ENCODE peak calls at places on chromosomes 11 and 22, in four cellular contexts. One of them, this sample, is unnamed.

GRCh38 chr11:35105319-35106063 is 33.5 kb upstream of the CD44 start:
- DNase-seq in K562: no peak
- DNase-seq in HepG2: no peak
- DNase-seq in A549: no peak
- DNase-seq in this sample: no peak

GRCh38 chr22:20137671-20138416 is 6.2 kb downstream of the ZDHHC8 start:
- DNase-seq in HepG2: no peak
- DNase-seq in K562: peak
- DNase-seq in A549: no peak
- DNase-seq in this sample: no peak

GRCh38 chr11:16986434-16987204 is 27.6 kb downstream of the PLEKHA7 start:
- DNase-seq in A549: no peak
- DNase-seq in HepG2: no peak
- DNase-seq in K562: peak
- DNase-seq in this sample: peak

GRCh38 chr11:93767018-93767417 is 17.1 kb upstream of the MED17 start:
- DNase-seq in HepG2: no peak
- DNase-seq in A549: no peak
- DNase-seq in K562: no peak
- DNase-seq in this sample: no peak

GRCh38 chr11:45676522-45677095 is 11.2 kb upstream of the CHST1 start:
- DNase-seq in A549: no peak
- DNase-seq in HepG2: no peak
- DNase-seq in K562: no peak
- DNase-seq in this sample: no peak

GRCh38 chr22:50316114-50317065 is 8.9 kb upstream of the PLXNB2 start:
- DNase-seq in A549: no peak
- DNase-seq in HepG2: no peak
- DNase-seq in K562: no peak
- DNase-seq in this sample: no peak

GRCh38 chr11:119195680-119196079 is 10.4 kb downstream of the NHERF4 start:
- DNase-seq in K562: peak
- DNase-seq in HepG2: peak
- DNase-seq in A549: peak
- DNase-seq in this sample: peak

GRCh38 chr11:45801723-45802315 is 3.1 kb upstream of the SLC35C1 start:
- DNase-seq in K562: no peak
- DNase-seq in HepG2: no peak
- DNase-seq in A549: peak
- DNase-seq in this sample: no peak

GRCh38 chr22:22865311-22866072 is 22.1 kb upstream of the IGLL5 start:
- DNase-seq in K562: peak
- DNase-seq in A549: no peak
- DNase-seq in HepG2: no peak
- DNase-seq in this sample: no peak

GRCh38 chr22:47155912-47156311 is 393.5 kb downstream of the TBC1D22A start:
- DNase-seq in A549: no peak
- DNase-seq in K562: peak
- DNase-seq in HepG2: no peak
- DNase-seq in this sample: no peak

GRCh38 chr22:50542416-50542927 is 3.2 kb upstream of the KLHDC7B start:
- DNase-seq in A549: no peak
- DNase-seq in K562: no peak
- DNase-seq in HepG2: no peak
- DNase-seq in this sample: no peak

GRCh38 chr11:8604078-8604723 is 10.2 kb upstream of the STK33 start:
- DNase-seq in HepG2: peak
- DNase-seq in A549: peak
- DNase-seq in K562: peak
- DNase-seq in this sample: peak

GRCh38 chr22:46971141-46971775 is 208.8 kb downstream of the TBC1D22A start:
- DNase-seq in HepG2: no peak
- DNase-seq in A549: no peak
- DNase-seq in K562: no peak
- DNase-seq in this sample: no peak

GRCh38 chr11:69180726-69181125 is 25.0 kb downstream of the SMIM38 start:
- DNase-seq in A549: no peak
- DNase-seq in HepG2: no peak
- DNase-seq in K562: no peak
- DNase-seq in this sample: no peak

GRCh38 chr11:11528986-11529385 is 92.8 kb downstream of the GALNT18 start:
- DNase-seq in K562: no peak
- DNase-seq in A549: no peak
- DNase-seq in HepG2: no peak
- DNase-seq in this sample: no peak

GRCh38 chr22:40423882-40424640 is 53.7 kb downstream of the SGSM3 start:
- DNase-seq in A549: no peak
- DNase-seq in HepG2: no peak
- DNase-seq in K562: no peak
- DNase-seq in this sample: no peak

GRCh38 chr11:34454308-34455032 is 15.7 kb downstream of the CAT start:
- DNase-seq in HepG2: no peak
- DNase-seq in A549: no peak
- DNase-seq in K562: no peak
- DNase-seq in this sample: no peak

GRCh38 chr11:20253796-20254195 is 93.5 kb upstream of the DBX1 start:
- DNase-seq in A549: no peak
- DNase-seq in HepG2: no peak
- DNase-seq in K562: no peak
- DNase-seq in this sample: no peak
- TF ChIP-seq NR3C1 in A549: no peak
- TF ChIP-seq NR3C1 in HepG2: no peak
- TF ChIP-seq NR3C1 in K562: no peak
- TF ChIP-seq NR3C1 in this sample: no peak

GRCh38 chr11:125268611-125269010 is 104.1 kb downstream of the PKNOX2 start:
- DNase-seq in K562: no peak
- DNase-seq in HepG2: no peak
- DNase-seq in A549: no peak
- DNase-seq in this sample: no peak
- TF ChIP-seq NR3C1 in K562: no peak
- TF ChIP-seq NR3C1 in HepG2: no peak
- TF ChIP-seq NR3C1 in A549: no peak
- TF ChIP-seq NR3C1 in this sample: no peak

GRCh38 chr11:128297805-128298204 is 289.6 kb downstream of the ETS1 start:
- DNase-seq in HepG2: no peak
- DNase-seq in A549: no peak
- DNase-seq in K562: no peak
- DNase-seq in this sample: no peak

GRCh38 chr11:128298271-128298670 is 289.1 kb downstream of the ETS1 start:
- DNase-seq in A549: no peak
- DNase-seq in HepG2: no peak
- DNase-seq in K562: no peak
- DNase-seq in this sample: no peak

GRCh38 chr11:128294685-128295079 is 292.7 kb downstream of the ETS1 start:
- DNase-seq in HepG2: no peak
- DNase-seq in A549: no peak
- DNase-seq in K562: no peak
- DNase-seq in this sample: no peak

GRCh38 chr11:128299132-128299726 is 288.1 kb downstream of the ETS1 start:
- DNase-seq in K562: no peak
- DNase-seq in A549: no peak
- DNase-seq in HepG2: no peak
- DNase-seq in this sample: no peak

DNA sequence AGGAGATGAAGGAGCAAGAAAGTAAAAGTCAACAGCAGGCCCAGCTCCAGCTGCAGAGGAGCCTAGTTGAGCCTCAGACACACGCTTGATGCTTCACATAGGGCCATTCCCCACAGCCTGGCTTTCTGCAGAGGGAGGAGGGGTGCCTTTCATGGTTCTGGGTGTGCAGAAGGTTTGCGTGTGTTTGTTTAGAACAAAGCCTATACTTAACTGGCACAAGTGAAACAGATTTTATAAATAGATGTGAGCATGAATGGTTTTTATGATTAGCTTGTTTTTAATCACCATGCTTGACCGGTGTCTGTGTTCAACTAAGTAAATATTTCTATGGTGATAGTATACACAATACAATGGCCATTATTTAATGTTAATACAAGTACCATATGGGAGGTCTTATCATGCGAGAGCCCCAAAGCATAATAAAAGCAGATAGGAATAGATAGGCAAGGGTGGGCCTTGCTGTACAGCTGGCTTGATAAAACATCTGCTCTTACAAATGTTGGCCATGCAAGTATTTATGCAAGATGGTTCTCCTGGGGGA is 290.2 kb downstream of the ETS1 start:
- DNase-seq in HepG2: no peak
- DNase-seq in A549: no peak
- DNase-seq in K562: no peak
- DNase-seq in this sample: no peak
- TF ChIP-seq NR3C1 in HepG2: no peak
- TF ChIP-seq NR3C1 in A549: no peak
- TF ChIP-seq NR3C1 in K562: no peak
- TF ChIP-seq NR3C1 in this sample: no peak

DNA sequence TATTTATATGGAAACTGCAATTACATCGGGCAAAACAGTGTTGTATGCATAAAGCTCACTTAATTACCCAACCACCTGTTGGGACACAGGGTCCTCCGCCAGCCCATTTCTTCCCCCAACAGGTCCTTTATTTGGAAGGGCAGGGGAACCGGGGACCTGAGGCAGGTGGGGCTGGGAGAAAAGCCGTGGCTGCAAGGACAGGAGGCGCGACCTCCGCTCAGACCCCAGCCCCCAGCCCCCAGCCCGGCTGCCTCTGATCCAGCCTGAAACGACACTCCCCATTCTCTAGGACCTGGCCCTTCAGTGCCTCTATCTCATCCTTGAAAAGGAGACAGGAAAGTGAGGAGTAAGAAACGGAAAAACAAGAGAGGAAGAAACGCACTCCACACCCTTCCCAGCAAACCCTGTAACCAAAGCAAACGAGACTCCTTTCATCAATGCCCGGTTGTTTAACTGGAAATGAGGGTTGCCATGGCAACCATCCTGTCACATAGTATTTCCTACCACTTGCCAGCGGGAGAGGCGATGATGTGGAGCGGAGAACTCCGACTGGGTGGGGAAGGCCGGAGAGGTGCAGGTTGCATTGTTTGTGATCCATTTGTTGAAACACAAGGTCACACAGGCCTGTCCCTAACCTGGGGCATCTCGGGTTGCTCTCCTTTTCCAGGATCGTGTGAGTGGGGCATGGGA is 610.1 kb downstream of the BUD13 start:
- DNase-seq in HepG2: no peak
- DNase-seq in A549: no peak
- DNase-seq in K562: no peak
- DNase-seq in this sample: peak
- TF ChIP-seq NR3C1 in HepG2: no peak
- TF ChIP-seq NR3C1 in A549: no peak
- TF ChIP-seq NR3C1 in K562: no peak
- TF ChIP-seq NR3C1 in this sample: no peak

GRCh38 chr11:6630632-6631291 is 11.5 kb upstream of the TPP1 start:
- DNase-seq in K562: no peak
- DNase-seq in A549: no peak
- DNase-seq in HepG2: no peak
- DNase-seq in this sample: no peak

GRCh38 chr11:6631356-6631890 is 12.2 kb upstream of the TPP1 start:
- DNase-seq in K562: no peak
- DNase-seq in HepG2: no peak
- DNase-seq in A549: no peak
- DNase-seq in this sample: no peak

GRCh38 chr11:6628526-6628925 is 9.3 kb upstream of the TPP1 start:
- DNase-seq in A549: no peak
- DNase-seq in K562: no peak
- DNase-seq in HepG2: no peak
- DNase-seq in this sample: no peak

GRCh38 chr11:6629573-6629891 is 10.3 kb upstream of the TPP1 start:
- DNase-seq in HepG2: no peak
- DNase-seq in K562: no peak
- DNase-seq in A549: no peak
- DNase-seq in this sample: no peak

GRCh38 chr11:6629892-6630631 is 10.8 kb upstream of the TPP1 start:
- DNase-seq in HepG2: no peak
- DNase-seq in A549: no peak
- DNase-seq in K562: no peak
- DNase-seq in this sample: peak
- TF ChIP-seq NR3C1 in HepG2: no peak
- TF ChIP-seq NR3C1 in A549: no peak
- TF ChIP-seq NR3C1 in K562: no peak
- TF ChIP-seq NR3C1 in this sample: no peak

This sample was measured in WTC11.